ENCODE peak calls at places on chromosomes 3 and 15, in four cellular contexts. S is HFFc6, T is neuronal stem cell, K is SK-MEL-5. Y is an unnamed sample.

GRCh38 chr3:11508346-11509174 is 135.2 kb downstream of the VGLL4 start:
- DNase-seq in S (no peak), K (no peak), T (no peak), Y (no peak)

GRCh38 chr3:16101295-16102186 is 72.9 kb upstream of the GALNT15 start:
- DNase-seq in K (no peak), T (no peak), S (peak; percentile 16), Y (peak; percentile 76)

GRCh38 chr15:26985050-26985449 is 14.1 kb downstream of the GABRG3 start:
- DNase-seq in T (no peak), K (no peak), S (no peak), Y (no peak)

GRCh38 chr3:182731764-182732163 is 61.5 kb upstream of the ATP11B start:
- DNase-seq in K (no peak), T (no peak), S (no peak), Y (no peak)

GRCh38 chr3:11236588-11237461 is 35.4 kb upstream of the ATG7 start:
- DNase-seq in S (peak; percentile 16), T (peak; percentile 29), K (peak; percentile 58), Y (no peak)

GRCh38 chr3:177427096-177427495 is 229.8 kb upstream of the TBL1XR1 start:
- DNase-seq in T (no peak), K (no peak), S (no peak), Y (no peak)

GRCh38 chr3:82163907-82164520 is 402.6 kb upstream of the GBE1 start:
- DNase-seq in K (peak; percentile 37), S (peak; percentile 11), T (no peak), Y (no peak)

GRCh38 chr3:17021614-17022013 is 136.9 kb downstream of the PLCL2 start:
- DNase-seq in S (no peak), T (no peak), K (no peak), Y (no peak)

GRCh38 chr3:28406241-28406640 is 57.6 kb upstream of the AZI2 start:
- DNase-seq in T (no peak), K (no peak), S (no peak), Y (no peak)

GRCh38 chr3:66036586-66037061 is 2.1 kb downstream of the MAGI1 start:
- DNase-seq in S (no peak), T (no peak), K (no peak), Y (no peak)

Y was measured in putamen.